ENCODE peak calls at places on chromosomes 11 and 22, in nine cellular contexts. G, V, X, N, S, L, Q, E and M are unnamed samples.

GRCh38 chr11:66855574-66856495 is 1.0 kb upstream of the LRFN4 start:
- DNase-seq in G (peak), V (peak), X (peak), N (peak), S (peak), L (peak), Q (peak), E (peak), M (peak)

GRCh38 chr11:7442588-7443215 is 42.6 kb upstream of the OLFML1 start:
- DNase-seq in G (peak), V (peak), X (peak), N (peak), S (peak), L (peak), Q (peak), E (peak), M (peak)

GRCh38 chr11:40716344-40717178 is 742.9 kb downstream of the LRRC4C start:
- DNase-seq in G (no peak), V (no peak), X (no peak), N (no peak), S (no peak), L (no peak), Q (no peak), E (no peak), M (no peak)

GRCh38 chr11:120306519-120307242 is 18.4 kb upstream of the TLCD5 start:
- DNase-seq in G (no peak), V (peak), X (no peak), N (peak), S (no peak), L (peak), Q (peak), E (no peak), M (peak)

GRCh38 chr11:46346886-46347636 is at the start of gene DGKZ:
- DNase-seq in G (peak), V (peak), X (peak), N (peak), S (peak), L (peak), Q (peak), E (peak), M (peak)

GRCh38 chr22:23064381-23065068 is 5.8 kb upstream of the GNAZ start:
- DNase-seq in G (no peak), V (no peak), X (no peak), N (no peak), S (no peak), L (no peak), Q (no peak), E (no peak), M (peak)

GRCh38 chr22:17201285-17201945 is 17.8 kb downstream of the ADA2 start:
- DNase-seq in G (no peak), V (peak), X (no peak), N (no peak), S (no peak), L (peak), Q (no peak), E (no peak), M (no peak)

GRCh38 chr11:67498544-67498972 is 6.6 kb downstream of the PITPNM1 start:
- DNase-seq in G (no peak), V (no peak), X (no peak), N (no peak), S (peak), L (no peak), Q (no peak), E (no peak), M (no peak)

GRCh38 chr11:72813740-72814138 is 472 bp upstream of the ATG16L2 start:
- DNase-seq in G (peak), V (peak), X (peak), N (peak), S (peak), L (no peak), Q (peak), E (peak), M (no peak)

GRCh38 chr11:82858556-82859091 is 41.6 kb downstream of the PRCP start:
- DNase-seq in G (no peak), V (peak), X (no peak), N (no peak), S (no peak), L (no peak), Q (no peak), E (no peak), M (no peak)

GRCh38 chr11:13450832-13451397 is 12.1 kb downstream of the BTBD10 start:
- DNase-seq in G (no peak), V (no peak), X (no peak), N (no peak), S (no peak), L (no peak), Q (no peak), E (no peak), M (no peak)

GRCh38 chr11:9613118-9613829 is 39.8 kb downstream of the WEE1 start:
- DNase-seq in G (peak), V (peak), X (peak), N (peak), S (peak), L (peak), Q (peak), E (peak), M (peak)
- TF ChIP-seq POLR2A in G (peak), V (peak), X (peak), N (no peak), S (no peak), L (peak), Q (peak), E (peak), M (no peak)

GRCh38 chr11:35122308-35122707 is 16.7 kb upstream of the CD44 start:
- DNase-seq in G (no peak), V (no peak), X (no peak), N (no peak), S (no peak), L (no peak), Q (no peak), E (no peak), M (no peak)
- H3K4me3 ChIP-seq in G (no peak), V (no peak), X (no peak), N (no peak), S (no peak), L (no peak), Q (no peak), E (no peak), M (no peak)

DNA sequence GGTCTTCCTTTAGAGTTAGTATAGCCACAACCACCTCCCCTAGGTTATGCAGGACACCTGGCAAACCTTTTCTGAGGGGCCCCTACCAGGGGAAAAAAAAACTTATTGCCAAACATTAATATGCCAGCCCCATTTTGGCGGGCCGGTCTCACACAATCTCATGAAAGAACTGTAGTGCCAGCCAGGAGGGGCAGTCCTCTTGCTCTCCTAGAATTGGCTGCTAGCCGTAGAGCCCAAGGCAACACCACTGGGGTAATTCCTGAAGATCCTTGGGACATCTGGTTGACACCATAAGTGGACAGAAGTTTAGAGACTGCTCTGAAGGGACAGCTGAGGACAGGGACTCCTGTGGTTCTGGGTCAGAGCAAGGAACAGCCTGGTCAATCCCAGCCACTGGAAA is 24.2 kb downstream of the NAV2 start:
- DNase-seq in G (no peak), V (no peak), X (no peak), N (no peak), S (no peak), L (no peak), Q (no peak), E (no peak), M (no peak)
- TF ChIP-seq CTCF in G (no peak), V (no peak), X (no peak), N (no peak), S (no peak), L (no peak), Q (no peak), E (no peak), M (no peak)

GRCh38 chr11:18235935-18236334 is 667 bp downstream of the SAA4 start:
- DNase-seq in G (no peak), V (no peak), X (no peak), N (no peak), S (no peak), L (no peak), Q (no peak), E (no peak), M (no peak)
- TF ChIP-seq POLR2A in G (no peak), V (no peak), X (no peak), N (no peak), S (no peak), L (no peak), Q (no peak), E (no peak), M (no peak)

GRCh38 chr11:23897453-23898289 is 599.2 kb upstream of the LUZP2 start:
- DNase-seq in G (no peak), V (peak), X (no peak), N (no peak), S (no peak), L (no peak), Q (no peak), E (no peak), M (no peak)
- H3K4me3 ChIP-seq in G (no peak), V (peak), X (no peak), N (no peak), S (no peak), L (no peak), Q (no peak), E (no peak), M (no peak)

DNA sequence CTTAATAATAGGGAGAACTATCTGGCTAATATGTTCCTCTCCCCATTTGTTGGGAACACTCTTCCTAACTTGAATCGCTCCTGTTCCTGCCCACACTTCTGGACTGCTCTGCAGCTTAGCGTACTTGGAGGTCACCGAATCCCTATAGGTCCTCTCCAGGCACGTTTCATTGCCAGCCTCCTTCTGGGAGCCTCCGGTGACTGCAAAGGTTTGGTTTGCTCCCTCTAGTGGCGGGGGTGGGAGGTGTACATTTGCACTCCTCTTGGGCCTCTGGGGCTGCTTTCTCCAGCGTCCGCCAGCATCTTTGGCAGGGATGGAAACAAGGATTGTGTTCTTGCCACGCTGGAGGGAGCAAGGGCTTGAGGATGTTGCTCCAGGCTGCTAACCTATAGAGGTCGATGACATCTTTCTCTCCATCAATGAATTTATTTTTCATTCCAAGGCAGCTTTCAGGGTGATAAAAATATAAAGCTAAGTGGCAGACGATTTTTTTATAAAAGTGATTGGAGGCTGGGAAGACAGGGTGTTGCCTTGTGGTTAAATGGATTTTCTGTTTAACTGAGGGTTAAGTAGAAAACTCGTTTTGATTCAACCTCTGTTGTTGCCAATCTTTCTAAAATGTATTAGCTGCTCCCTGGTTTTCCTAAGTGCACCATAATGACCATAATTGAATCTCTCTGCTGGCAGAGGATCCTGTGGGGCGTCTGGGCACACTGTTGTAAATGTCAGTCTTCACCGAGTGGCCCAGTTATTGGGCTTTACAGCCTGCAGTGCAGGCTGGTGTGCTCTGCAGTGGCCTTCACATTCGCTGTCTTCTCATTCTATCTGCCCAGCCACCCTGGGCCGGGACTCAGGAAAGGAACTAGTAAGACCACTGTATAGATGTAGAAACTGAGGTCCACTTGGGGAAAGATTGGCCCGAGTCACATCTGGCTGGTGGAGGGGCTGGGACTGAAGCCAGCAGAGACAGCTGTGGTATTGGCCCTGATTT is 48.9 kb downstream of the TSPAN18 start:
- DNase-seq in G (peak), V (peak), X (peak), N (peak), S (peak), L (peak), Q (peak), E (no peak), M (peak)
- TF ChIP-seq CTCF in G (peak), V (peak), X (peak), N (peak), S (peak), L (peak), Q (peak), E (peak), M (no peak)